ENCODE peak calls at places on chromosome 13, in nine cellular contexts. A, W, K, M, B, D, Y, U and N are unnamed samples.

GRCh38 chr13:59468396-59468795 is 695.3 kb downstream of the DIAPH3 start:
- DNase-seq in W (no peak), Y (no peak), K (no peak), M (no peak), A (no peak), B (no peak), U (no peak), D (no peak), N (no peak)

GRCh38 chr13:22757530-22758120 is 423.2 kb upstream of the SGCG start:
- DNase-seq in Y (no peak), K (no peak), B (no peak), M (peak), D (no peak), W (no peak), U (no peak), A (no peak), N (no peak)

GRCh38 chr13:74889321-74889720 is 592.6 kb downstream of the TBC1D4 start:
- DNase-seq in B (peak), W (no peak), U (no peak), Y (no peak), K (no peak), M (peak), D (no peak), A (no peak), N (no peak)

GRCh38 chr13:44557986-44558385 is 18.1 kb downstream of the TSC22D1 start:
- DNase-seq in B (no peak), U (no peak), A (no peak), Y (no peak), W (no peak), K (no peak), D (no peak), M (no peak), N (no peak)

GRCh38 chr13:77833331-77833863 is 85.2 kb downstream of the EDNRB start:
- DNase-seq in K (no peak), U (no peak), D (no peak), M (no peak), W (no peak), A (no peak), Y (no peak), B (no peak), N (no peak)

GRCh38 chr13:35723061-35723461 is 246.6 kb upstream of the MAB21L1 start:
- DNase-seq in A (peak), M (no peak), U (no peak), K (no peak), W (no peak), B (no peak), Y (no peak), D (no peak), N (no peak)

GRCh38 chr13:88544836-88545235 is 873.7 kb downstream of the SLITRK5 start:
- DNase-seq in B (no peak), K (no peak), D (no peak), Y (no peak), M (peak), A (no peak), W (no peak), U (no peak), N (no peak)

GRCh38 chr13:113970810-113971470 is 2.9 kb downstream of the C13orf46 start:
- DNase-seq in U (peak), K (no peak), A (no peak), Y (peak), D (no peak), M (peak), W (no peak), B (peak), N (peak)

GRCh38 chr13:24910502-24911134 is 146.6 kb downstream of the RNF17 start:
- DNase-seq in B (no peak), M (no peak), U (no peak), D (no peak), A (no peak), K (no peak), Y (no peak), W (no peak), N (no peak)

GRCh38 chr13:110712081-110712848 is 1.2 kb upstream of the ING1 start:
- DNase-seq in K (peak), B (peak), A (peak), D (peak), M (peak), Y (peak), W (peak), U (peak), N (peak)

GRCh38 chr13:83622422-83622784 is 259.9 kb downstream of the SLITRK1 start:
- DNase-seq in M (no peak), K (no peak), U (no peak), B (no peak), W (no peak), D (no peak), A (no peak), Y (no peak), N (no peak)

GRCh38 chr13:21537105-21537504 is 66.9 kb downstream of the MICU2 start:
- DNase-seq in B (no peak), K (no peak), M (no peak), D (no peak), U (no peak), A (no peak), Y (no peak), W (no peak), N (no peak)

GRCh38 chr13:71477735-71478134 is 389.3 kb downstream of the DACH1 start:
- DNase-seq in W (no peak), U (no peak), B (no peak), M (peak), D (no peak), K (no peak), A (no peak), Y (no peak), N (no peak)

GRCh38 chr13:111460548-111461444 is 140.4 kb downstream of the TEX29 start:
- DNase-seq in Y (peak), W (no peak), U (no peak), M (peak), D (peak), A (no peak), K (peak), B (peak), N (peak)

GRCh38 chr13:29753593-29754485 is 96.6 kb downstream of the UBL3 start:
- DNase-seq in K (no peak), B (no peak), D (no peak), W (no peak), Y (no peak), M (no peak), A (no peak), U (no peak), N (no peak)

GRCh38 chr13:30154931-30155330 is 152.4 kb downstream of the KATNAL1 start:
- DNase-seq in A (no peak), B (no peak), D (no peak), U (no peak), Y (no peak), W (no peak), K (no peak), M (no peak), N (no peak)

GRCh38 chr13:40874138-40874776 is 84.8 kb downstream of the SLC25A15 start:
- DNase-seq in W (no peak), B (no peak), A (no peak), U (no peak), K (no peak), Y (no peak), M (no peak), D (no peak), N (no peak)

GRCh38 chr13:110187501-110188161 is 119.3 kb downstream of the COL4A1 start:
- DNase-seq in M (peak), D (no peak), K (peak), W (no peak), Y (peak), U (no peak), B (no peak), A (no peak), N (peak)

GRCh38 chr13:93345642-93346220 is 119.1 kb downstream of the GPC6 start:
- DNase-seq in M (no peak), W (no peak), U (no peak), K (no peak), Y (no peak), B (no peak), A (no peak), D (no peak), N (no peak)